ENCODE peak calls at places on chromosomes 5 and 9, in six cellular contexts. S is foreskin fibroblast, C is fibroblast of pulmonary artery, J is nephron progenitor cell, M is neural progenitor cell, A is mesothelial cell of epicardium. B is an unnamed sample.

GRCh38 chr5:32679218-32679617 is 31.9 kb upstream of the NPR3 start:
- DNase-seq in S (peak), C (peak), J (no peak), M (no peak), A (no peak), B (peak)

GRCh38 chr9:33081128-33081851 is 4.8 kb upstream of the SMU1 start:
- DNase-seq in S (peak), C (peak), J (peak), M (peak), A (peak), B (peak)

GRCh38 chr5:14118551-14119320 is 24.4 kb upstream of the TRIO start:
- DNase-seq in S (no peak), C (no peak), J (no peak), M (peak), A (no peak), B (no peak)

GRCh38 chr9:135968083-135968476 is 6.9 kb upstream of the UBAC1 start:
- DNase-seq in S (no peak), C (no peak), J (no peak), M (no peak), A (no peak), B (no peak)

GRCh38 chr5:157290156-157290980 is 24.4 kb downstream of the CYFIP2 start:
- DNase-seq in S (peak), C (peak), J (no peak), M (no peak), A (no peak), B (peak)

GRCh38 chr9:115208503-115208902 is 90.5 kb upstream of the TNC start:
- DNase-seq in S (peak), C (no peak), J (no peak), M (no peak), A (no peak), B (peak)

GRCh38 chr9:126722252-126722921 is 82.5 kb upstream of the ZBTB43 start:
- DNase-seq in S (peak), C (peak), J (peak), M (peak), A (peak), B (peak)

GRCh38 chr9:105053209-105053652 is 125.3 kb upstream of the ABCA1 start:
- DNase-seq in S (peak), C (peak), J (no peak), M (no peak), A (no peak), B (peak)

GRCh38 chr5:143733635-143734341 is 78.2 kb upstream of the HMHB1 start:
- DNase-seq in S (no peak), C (peak), J (no peak), M (no peak), A (no peak), B (peak)

GRCh38 chr5:56852228-56853000 is 37.1 kb downstream of the MAP3K1 start:
- DNase-seq in S (no peak), C (peak), J (no peak), M (no peak), A (no peak), B (peak)

GRCh38 chr5:177469061-177469628 is 4.3 kb downstream of the DBN1 start:
- DNase-seq in S (peak), C (no peak), J (no peak), M (peak), A (no peak), B (peak)

GRCh38 chr5:140346348-140347221 is at the start of gene HBEGF:
- DNase-seq in S (peak), C (peak), J (peak), M (peak), A (peak), B (peak)

GRCh38 chr5:32363030-32363429 is 50.3 kb upstream of the MTMR12 start:
- DNase-seq in S (no peak), C (no peak), J (no peak), M (no peak), A (no peak), B (no peak)

GRCh38 chr5:140710899-140711552 is 10.8 kb downstream of the ZMAT2 start:
- DNase-seq in S (peak), C (peak), J (peak), M (peak), A (peak), B (peak)

GRCh38 chr5:144121577-144121976 is 48.9 kb downstream of the YIPF5 start:
- DNase-seq in S (peak), C (peak), J (no peak), M (no peak), A (no peak), B (peak)

GRCh38 chr5:151153766-151154272 is 3.8 kb downstream of the ANXA6 start:
- DNase-seq in S (peak), C (no peak), J (no peak), M (no peak), A (no peak), B (no peak)

GRCh38 chr9:22307013-22307711 is 139.5 kb upstream of the DMRTA1 start:
- DNase-seq in S (peak), C (peak), J (peak), M (peak), A (no peak), B (peak)

GRCh38 chr9:104808030-104808614 is 44.2 kb downstream of the NIPSNAP3B start:
- DNase-seq in S (peak), C (peak), J (no peak), M (peak), A (no peak), B (peak)

GRCh38 chr5:139808481-139809330 is 13.1 kb downstream of the PSD2 start:
- DNase-seq in S (peak), C (peak), J (peak), M (peak), A (peak), B (peak)

GRCh38 chr9:76607730-76608475 is 148.9 kb downstream of the GCNT1 start:
- DNase-seq in S (no peak), C (no peak), J (no peak), M (no peak), A (no peak), B (no peak)

GRCh38 chr5:97629281-97629680 is 446.2 kb upstream of the RIOK2 start:
- DNase-seq in S (peak), C (peak), J (no peak), M (no peak), A (no peak), B (peak)

GRCh38 chr9:79273311-79273710 is 298.5 kb upstream of the TLE4 start:
- DNase-seq in S (no peak), C (no peak), J (no peak), M (no peak), A (no peak), B (no peak)

GRCh38 chr5:163912023-163912422 is 406.6 kb downstream of the MAT2B start:
- DNase-seq in S (no peak), C (no peak), J (no peak), M (no peak), A (no peak), B (no peak)

GRCh38 chr5:178301641-178302040 is 69.0 kb upstream of the PHYKPL start:
- DNase-seq in S (no peak), C (no peak), J (no peak), M (no peak), A (no peak), B (no peak)

GRCh38 chr5:1762121-1762877 is 37.3 kb downstream of the MRPL36 start:
- DNase-seq in S (no peak), C (no peak), J (no peak), M (no peak), A (peak), B (no peak)

GRCh38 chr5:147858520-147858919 is 20.0 kb upstream of the SCGB3A2 start:
- DNase-seq in S (no peak), C (no peak), J (no peak), M (no peak), A (no peak), B (no peak)

GRCh38 chr5:57902035-57902434 is 419.4 kb upstream of the ACTBL2 start:
- DNase-seq in S (peak), C (no peak), J (no peak), M (no peak), A (no peak), B (no peak)

GRCh38 chr9:78130004-78130403 is 98.4 kb upstream of the GNAQ start:
- DNase-seq in S (no peak), C (peak), J (no peak), M (peak), A (no peak), B (peak)
- TF ChIP-seq CTCF in S (no peak), C (peak), J (no peak), M (peak), A (no peak), B (peak)

DNA sequence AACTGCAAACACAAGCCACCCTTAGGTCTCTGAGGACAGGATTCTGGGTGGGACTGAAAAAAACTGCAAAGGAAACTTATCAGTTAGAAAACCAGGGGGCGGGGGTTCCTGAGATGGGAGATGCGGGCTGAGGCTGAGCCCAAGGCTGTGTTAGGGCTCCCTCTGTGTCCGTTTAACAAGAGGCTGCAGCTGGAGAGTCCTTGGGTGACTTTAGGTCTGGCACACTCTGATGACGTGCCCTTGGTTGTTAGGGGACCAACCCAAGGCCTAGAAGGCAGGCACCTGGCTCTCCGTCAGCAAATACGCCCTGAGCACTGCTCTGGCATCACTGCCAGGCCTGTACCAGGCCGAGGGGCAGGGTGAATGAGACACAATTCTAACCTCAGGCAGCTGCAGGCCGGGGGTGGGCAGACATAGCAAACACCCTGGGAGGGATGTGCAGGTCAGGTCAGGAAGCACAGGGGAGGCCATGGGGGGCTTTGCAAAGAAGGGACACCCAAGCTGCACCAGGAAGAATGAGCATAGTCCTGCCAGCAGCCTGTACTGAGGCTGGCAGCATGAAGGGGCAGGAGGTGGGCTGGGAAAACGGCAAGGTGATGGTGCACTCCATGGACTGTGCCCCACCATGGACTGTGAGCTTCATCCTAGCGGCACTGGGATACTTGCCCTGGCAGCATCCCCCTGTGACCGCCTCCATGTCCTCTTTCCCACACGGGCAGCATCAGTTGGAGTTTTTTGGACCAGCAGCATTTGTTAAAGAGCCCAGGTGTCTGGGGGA is 137.9 kb downstream of the GABBR2 start:
- DNase-seq in S (no peak), C (no peak), J (no peak), M (peak), A (no peak), B (no peak)
- TF ChIP-seq CTCF in S (no peak), C (no peak), J (no peak), M (peak), A (no peak), B (no peak)

GRCh38 chr9:123637940-123638634 is 282.1 kb downstream of the CRB2 start:
- DNase-seq in S (no peak), C (no peak), J (no peak), M (no peak), A (no peak), B (peak)
- TF ChIP-seq CTCF in S (no peak), C (no peak), J (no peak), M (no peak), A (no peak), B (no peak)

GRCh38 chr9:110426052-110426709 is 88.5 kb upstream of the TXNDC8 start:
- DNase-seq in S (peak), C (peak), J (no peak), M (no peak), A (no peak), B (peak)

GRCh38 chr9:110429453-110429852 is 91.8 kb upstream of the TXNDC8 start:
- DNase-seq in S (peak), C (no peak), J (no peak), M (no peak), A (no peak), B (peak)

GRCh38 chr9:110432253-110432652 is 94.6 kb upstream of the TXNDC8 start:
- DNase-seq in S (peak), C (peak), J (no peak), M (no peak), A (no peak), B (peak)

GRCh38 chr9:110427497-110428104 is 89.9 kb upstream of the TXNDC8 start:
- DNase-seq in S (peak), C (peak), J (peak), M (peak), A (peak), B (peak)
- TF ChIP-seq CTCF in S (peak), C (peak), J (peak), M (peak), A (no peak), B (peak)